ENCODE peak calls at places on chromosomes 13 and 19, in eight cellular contexts. A, R, K, G, L, B, O and N are unnamed samples.
A peak's percentile ranks its signal among the peaks of the same experiment; 100 is the strongest.

GRCh38 chr19:16462757-16463250 is 9.0 kb downstream of the EPS15L1 start:
- DNase-seq in A (no peak), R (no peak), K (no peak), G (no peak), L (no peak), B (no peak), O (no peak), N (no peak)

GRCh38 chr19:3440082-3440481 is 40.2 kb downstream of the SMIM24 start:
- DNase-seq in A (no peak), R (no peak), K (peak; percentile 73), G (peak; percentile 50), L (no peak), B (peak; percentile 67), O (peak; percentile 65), N (peak; percentile 63)

GRCh38 chr19:43777163-43777700 is 3.5 kb downstream of the KCNN4 start:
- DNase-seq in A (no peak), R (no peak), K (no peak), G (no peak), L (no peak), B (peak; percentile 69), O (peak; percentile 78), N (peak; percentile 91)

GRCh38 chr13:37194428-37194861 is 89.0 kb upstream of the CSNK1A1L start:
- DNase-seq in A (no peak), R (peak; percentile 71), K (no peak), G (no peak), L (no peak), B (no peak), O (no peak), N (no peak)

GRCh38 chr19:40305403-40305802 is 20.3 kb upstream of the AKT2 start:
- DNase-seq in A (peak; percentile 77), R (peak; percentile 82), K (peak; percentile 96), G (peak; percentile 78), L (peak; percentile 38), B (peak; percentile 83), O (peak; percentile 92), N (peak; percentile 84)

GRCh38 chr19:32309711-32310390 is 35.6 kb upstream of the ZNF507 start:
- DNase-seq in A (no peak), R (no peak), K (no peak), G (no peak), L (no peak), B (no peak), O (no peak), N (no peak)

GRCh38 chr19:8571006-8571411 is 6.2 kb downstream of the MYO1F start:
- DNase-seq in A (no peak), R (no peak), K (peak; percentile 69), G (peak; percentile 34), L (no peak), B (no peak), O (no peak), N (peak; percentile 100)

GRCh38 chr13:93577105-93577504 is 350.5 kb downstream of the GPC6 start:
- DNase-seq in A (no peak), R (no peak), K (no peak), G (no peak), L (no peak), B (no peak), O (no peak), N (peak; percentile 2)

GRCh38 chr19:17333611-17334413 is 843 bp downstream of the ANO8 start:
- DNase-seq in A (peak; percentile 71), R (no peak), K (peak; percentile 67), G (no peak), L (peak; percentile 16), B (no peak), O (peak; percentile 95), N (peak; percentile 94)

GRCh38 chr13:105773241-105773640 is 762.2 kb downstream of the EFNB2 start:
- DNase-seq in A (no peak), R (no peak), K (no peak), G (no peak), L (no peak), B (no peak), O (no peak), N (no peak)

GRCh38 chr13:84630486-84630885 is 748.2 kb upstream of the SLITRK1 start:
- DNase-seq in A (no peak), R (no peak), K (no peak), G (no peak), L (no peak), B (no peak), O (no peak), N (no peak)

GRCh38 chr19:32165750-32166149 is 179.7 kb upstream of the ZNF507 start:
- DNase-seq in A (no peak), R (no peak), K (no peak), G (no peak), L (no peak), B (no peak), O (no peak), N (no peak)

GRCh38 chr19:6616011-6616410 is 25.1 kb upstream of the CD70 start:
- DNase-seq in A (no peak), R (no peak), K (no peak), G (no peak), L (no peak), B (no peak), O (no peak), N (no peak)

GRCh38 chr13:59458908-59459579 is 704.7 kb downstream of the DIAPH3 start:
- DNase-seq in A (no peak), R (peak; percentile 91), K (no peak), G (no peak), L (no peak), B (no peak), O (no peak), N (no peak)

GRCh38 chr19:36110487-36111199 is at the start of gene OVOL3:
- DNase-seq in A (no peak), R (no peak), K (no peak), G (no peak), L (no peak), B (no peak), O (no peak), N (no peak)

GRCh38 chr13:101449971-101450748 is 2.3 kb upstream of the ITGBL1 start:
- DNase-seq in A (peak; percentile 42), R (peak; percentile 91), K (peak; percentile 81), G (no peak), L (no peak), B (no peak), O (no peak), N (no peak)

GRCh38 chr19:47593860-47594259 is 15.1 kb upstream of the BICRA start:
- DNase-seq in A (no peak), R (no peak), K (no peak), G (no peak), L (no peak), B (no peak), O (no peak), N (no peak)

GRCh38 chr19:11387154-11388034 is 3.3 kb upstream of the EPOR start:
- DNase-seq in A (no peak), R (no peak), K (no peak), G (peak; percentile 53), L (no peak), B (no peak), O (no peak), N (peak; percentile 56)

GRCh38 chr19:44576843-44577565 is 36.4 kb upstream of the IGSF23 start:
- DNase-seq in A (peak; percentile 39), R (peak; percentile 43), K (peak; percentile 81), G (peak; percentile 65), L (no peak), B (peak; percentile 32), O (peak; percentile 66), N (peak; percentile 43)

GRCh38 chr19:35773020-35773809 is 2.1 kb upstream of the ARHGAP33 start:
- DNase-seq in A (no peak), R (no peak), K (peak; percentile 68), G (no peak), L (no peak), B (no peak), O (no peak), N (no peak)

GRCh38 chr13:110073982-110074381 is 233.0 kb downstream of the COL4A1 start:
- DNase-seq in A (no peak), R (no peak), K (peak; percentile 11), G (no peak), L (no peak), B (no peak), O (peak; percentile 3), N (no peak)

GRCh38 chr19:18220632-18221275 is 5.5 kb downstream of the PDE4C start:
- DNase-seq in A (no peak), R (no peak), K (no peak), G (no peak), L (no peak), B (no peak), O (peak; percentile 45), N (no peak)

GRCh38 chr19:7831452-7831851 is 1.4 kb downstream of the EVI5L start:
- DNase-seq in A (peak; percentile 66), R (no peak), K (peak; percentile 62), G (peak; percentile 70), L (no peak), B (no peak), O (peak; percentile 66), N (peak; percentile 46)

GRCh38 chr19:38542040-38542439 is 75.7 kb downstream of the MAP4K1 start:
- DNase-seq in A (no peak), R (no peak), K (no peak), G (no peak), L (no peak), B (no peak), O (no peak), N (no peak)

GRCh38 chr13:38350114-38350617 is 515 bp downstream of the UFM1 start:
- DNase-seq in A (peak; percentile 35), R (no peak), K (peak; percentile 44), G (peak; percentile 49), L (no peak), B (peak; percentile 41), O (peak; percentile 54), N (peak; percentile 51)

DNA sequence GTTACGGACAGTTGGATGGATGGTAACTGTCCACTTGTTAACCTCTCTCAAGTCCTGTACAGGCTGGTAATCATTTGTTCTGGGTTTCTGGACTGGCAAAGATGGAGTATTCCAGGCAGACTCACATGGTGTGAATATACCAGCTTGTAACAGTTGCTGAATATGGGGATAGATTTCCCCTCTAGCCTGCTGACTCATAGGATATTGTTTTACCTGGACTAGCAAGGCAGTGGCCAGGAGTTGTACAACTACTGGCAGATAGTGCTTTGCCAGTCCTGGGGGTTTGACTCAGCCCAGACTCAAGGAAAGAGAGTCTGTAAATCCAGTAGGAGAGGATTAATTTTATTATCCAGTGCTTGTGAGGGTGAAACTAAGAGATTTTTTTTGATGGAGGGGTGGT is 74.0 kb downstream of the ZNF100 start:
- DNase-seq in A (no peak), R (no peak), K (no peak), G (no peak), L (no peak), B (no peak), O (no peak), N (no peak)
- TF ChIP-seq MAX in A (no peak), R (no peak), K (no peak), G (no peak), L (no peak), B (no peak), O (no peak), N (no peak)

GRCh38 chr19:15195987-15196682 is 4.7 kb downstream of the NOTCH3 start:
- DNase-seq in A (peak; percentile 73), R (no peak), K (no peak), G (no peak), L (no peak), B (no peak), O (no peak), N (no peak)
- H3K4me3 ChIP-seq in A (peak overlapping the region; percentile 39), R (no peak overlapping the region), K (peak overlapping the region; percentile 45), G (peak overlapping the region; percentile 23), L (no peak overlapping the region), B (no peak overlapping the region), O (no peak overlapping the region), N (no peak overlapping the region)

GRCh38 chr19:2087621-2088100 is 8.5 kb downstream of the MOB3A start:
- DNase-seq in A (no peak), R (no peak), K (no peak), G (no peak), L (peak; percentile 83), B (peak; percentile 12), O (no peak), N (peak; percentile 72)
- TF ChIP-seq CTCF in A (no peak), R (no peak), K (no peak), G (no peak), L (peak; percentile 54), B (no peak), O (no peak), N (no peak)

GRCh38 chr19:23981863-23982262 is 67.2 kb downstream of the ZNF726 start:
- DNase-seq in A (no peak), R (no peak), K (no peak), G (no peak), L (no peak), B (no peak), O (no peak), N (no peak)
- TF ChIP-seq MAX in A (no peak), R (no peak), K (no peak), G (no peak), L (no peak), B (no peak), O (no peak), N (no peak)